ENCODE peak calls at places on chromosomes 13 and 19, in seven cellular contexts. U, P, C, Y, I, R and W are unnamed samples.

GRCh38 chr19:10321417-10321797 is 5.6 kb upstream of the FDX2 start:
- DNase-seq in R (no peak), Y (no peak), I (no peak), P (no peak), U (no peak), C (no peak), W (no peak)

GRCh38 chr19:31164666-31165265 is 184.5 kb downstream of the TSHZ3 start:
- DNase-seq in U (no peak), R (no peak), I (no peak), C (no peak), P (no peak), Y (no peak), W (peak)

GRCh38 chr19:47122359-47123335 is 8.0 kb upstream of the SAE1 start:
- DNase-seq in Y (peak), C (no peak), P (peak), I (peak), R (no peak), U (no peak), W (no peak)

GRCh38 chr13:36345438-36346221 is 564 bp downstream of the SPART start:
- DNase-seq in I (peak), C (peak), P (no peak), R (peak), U (peak), Y (peak), W (peak)

GRCh38 chr13:32390048-32390447 is 37.9 kb downstream of the N4BP2L1 start:
- DNase-seq in C (no peak), I (no peak), U (no peak), Y (no peak), R (no peak), P (no peak), W (no peak)

GRCh38 chr19:49331616-49332055 is 3.6 kb upstream of the CD37 start:
- DNase-seq in C (no peak), Y (peak), P (peak), I (peak), U (peak), R (peak), W (no peak)

GRCh38 chr13:24271611-24272451 is 37.5 kb upstream of the C1QTNF9 start:
- DNase-seq in I (peak), R (peak), Y (peak), U (peak), P (no peak), C (peak), W (no peak)

GRCh38 chr19:40804783-40805242 is 5.8 kb downstream of the EGLN2 start:
- DNase-seq in Y (no peak), U (no peak), C (no peak), I (no peak), P (no peak), R (no peak), W (no peak)

GRCh38 chr13:26629260-26629659 is 71.8 kb downstream of the WASF3 start:
- DNase-seq in Y (no peak), P (peak), R (peak), I (no peak), C (no peak), U (no peak), W (no peak)

GRCh38 chr13:26624572-26624971 is 67.1 kb downstream of the WASF3 start:
- DNase-seq in P (no peak), Y (no peak), I (no peak), U (no peak), C (no peak), R (no peak), W (no peak)

GRCh38 chr13:26623125-26623524 is 65.6 kb downstream of the WASF3 start:
- DNase-seq in Y (no peak), I (no peak), C (no peak), R (no peak), U (no peak), P (no peak), W (no peak)

GRCh38 chr13:26628706-26629105 is 71.2 kb downstream of the WASF3 start:
- DNase-seq in C (no peak), R (peak), P (peak), U (no peak), Y (peak), I (peak), W (no peak)
- TF ChIP-seq CTCF in C (no peak), R (peak), P (peak), U (no peak), Y (peak), I (peak), W (no peak)

DNA sequence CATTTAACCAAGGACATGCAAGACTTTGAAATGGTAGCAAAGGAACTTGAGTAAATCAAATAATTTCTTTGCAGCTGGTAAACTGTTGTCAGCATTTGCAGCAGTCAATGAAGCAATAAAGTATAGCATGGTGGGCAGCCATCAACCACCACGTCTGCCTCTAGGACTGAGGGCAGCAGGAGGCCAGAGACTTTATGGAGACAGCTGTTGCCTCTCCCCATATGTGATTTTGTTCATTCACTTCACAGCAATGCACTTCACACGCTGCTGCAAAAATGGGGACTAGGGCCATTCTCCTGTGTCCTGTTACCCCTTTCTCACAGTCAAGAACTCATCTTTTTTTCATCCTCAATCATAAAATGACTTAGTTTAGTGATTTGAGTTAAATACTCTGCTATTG is 51.3 kb upstream of the PCDH9 start:
- DNase-seq in U (no peak), P (no peak), I (no peak), Y (no peak), C (no peak), R (no peak), W (peak)
- TF ChIP-seq CTCF in U (no peak), P (no peak), I (no peak), Y (no peak), C (no peak), R (no peak), W (no peak)

GRCh38 chr19:37583340-37583739 is 11.3 kb downstream of the ZNF571 start:
- DNase-seq in I (no peak), Y (no peak), C (no peak), P (no peak), U (no peak), R (no peak), W (no peak)
- TF ChIP-seq CTCF in I (no peak), Y (no peak), C (no peak), P (no peak), U (no peak), R (no peak), W (no peak)

GRCh38 chr19:18418725-18419194 is 438 bp upstream of the SSBP4 start:
- DNase-seq in Y (peak), P (no peak), U (no peak), I (peak), R (peak), C (peak), W (no peak)

GRCh38 chr19:18420931-18421330 is 1.7 kb downstream of the SSBP4 start:
- DNase-seq in C (no peak), P (no peak), R (no peak), U (no peak), I (no peak), Y (no peak), W (no peak)

GRCh38 chr19:18418034-18418724 is 1.0 kb upstream of the SSBP4 start:
- DNase-seq in U (no peak), I (no peak), P (no peak), C (peak), R (no peak), Y (peak), W (no peak)

GRCh38 chr19:18419699-18420460 is 682 bp downstream of the SSBP4 start:
- DNase-seq in U (no peak), R (peak), Y (no peak), I (peak), C (peak), P (peak), W (peak)

GRCh38 chr19:18419195-18419698 is at the start of gene SSBP4:
- DNase-seq in P (peak), R (peak), C (peak), Y (peak), U (no peak), I (peak), W (peak)
- TF ChIP-seq CTCF in P (no peak), R (peak), C (peak), Y (peak), U (no peak), I (no peak), W (no peak)

GRCh38 chr13:20090349-20090748 is 70.5 kb downstream of the GJA3 start:
- DNase-seq in R (no peak), I (no peak), C (no peak), P (peak), Y (peak), U (no peak), W (no peak)
- TF ChIP-seq CTCF in R (no peak), I (no peak), C (no peak), P (peak), Y (no peak), U (no peak), W (no peak)

GRCh38 chr19:42594617-42595489 is at the start of gene CEACAM8:
- DNase-seq in P (no peak), R (no peak), C (no peak), I (no peak), Y (no peak), U (no peak), W (no peak)
- TF ChIP-seq CTCF in P (peak), R (no peak), C (no peak), I (no peak), Y (no peak), U (no peak), W (no peak)

DNA sequence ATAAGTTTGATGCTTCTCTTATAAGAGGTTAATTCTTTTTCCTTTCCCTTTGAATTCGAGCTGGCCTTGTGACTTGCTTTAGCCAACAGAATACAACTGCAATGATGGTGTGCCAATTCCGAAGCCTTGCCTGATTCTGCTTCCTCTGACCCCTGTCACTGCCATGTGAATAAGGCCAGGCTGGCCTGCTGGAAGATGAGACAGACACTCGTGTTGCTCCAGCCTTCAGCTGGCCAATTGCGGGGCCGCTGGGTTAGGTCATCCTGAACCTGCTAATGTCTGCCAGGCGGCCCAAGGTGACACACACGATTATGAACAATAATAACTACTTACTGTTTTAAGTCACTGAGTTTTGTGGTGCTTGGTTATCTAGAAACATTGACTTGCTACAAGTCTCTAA is 352.0 kb downstream of the MYO16 start:
- DNase-seq in R (no peak), I (peak), U (no peak), Y (no peak), C (no peak), P (no peak), W (no peak)
- TF ChIP-seq CTCF in R (no peak), I (no peak), U (no peak), Y (no peak), C (no peak), P (no peak), W (no peak)

GRCh38 chr19:45200614-45201013 is 22.0 kb downstream of the BLOC1S3 start:
- DNase-seq in P (no peak), C (no peak), I (peak), R (no peak), Y (peak), U (no peak), W (peak)
- TF ChIP-seq CTCF in P (peak), C (no peak), I (peak), R (no peak), Y (peak), U (no peak), W (peak)